ENCODE peak calls at places on chromosomes 3 and 15, in seven cellular contexts. One of them, this sample, is unnamed.

GRCh38 chr3:194592798-194593752 is 40.1 kb downstream of the TMEM44 start:
- DNase-seq in mesendoderm: no peak
- DNase-seq in A673: peak
- DNase-seq in mammary epithelial cell: peak
- DNase-seq in Karpas-422: no peak
- DNase-seq in RWPE2: peak
- DNase-seq in aorta: peak
- DNase-seq in this sample: peak

GRCh38 chr3:18438586-18438985 is 13.4 kb upstream of the SATB1 start:
- DNase-seq in mesendoderm: no peak
- DNase-seq in A673: no peak
- DNase-seq in mammary epithelial cell: no peak
- DNase-seq in Karpas-422: no peak
- DNase-seq in RWPE2: no peak
- DNase-seq in aorta: no peak
- DNase-seq in this sample: no peak

GRCh38 chr3:157026091-157026490 is 133.9 kb downstream of the CCNL1 start:
- DNase-seq in mesendoderm: no peak
- DNase-seq in A673: no peak
- DNase-seq in mammary epithelial cell: peak
- DNase-seq in Karpas-422: no peak
- DNase-seq in RWPE2: peak
- DNase-seq in aorta: no peak
- DNase-seq in this sample: no peak

GRCh38 chr15:90174140-90174891 is 26.8 kb upstream of the SEMA4B start:
- DNase-seq in mesendoderm: no peak
- DNase-seq in A673: no peak
- DNase-seq in mammary epithelial cell: peak
- DNase-seq in Karpas-422: no peak
- DNase-seq in RWPE2: no peak
- DNase-seq in aorta: peak
- DNase-seq in this sample: peak

GRCh38 chr3:65348596-65348995 is 660.8 kb upstream of the ADAMTS9 start:
- DNase-seq in mesendoderm: no peak
- DNase-seq in A673: no peak
- DNase-seq in mammary epithelial cell: no peak
- DNase-seq in Karpas-422: no peak
- DNase-seq in RWPE2: no peak
- DNase-seq in aorta: no peak
- DNase-seq in this sample: peak

GRCh38 chr15:101676965-101677364 is 24.8 kb upstream of the TM2D3 start:
- DNase-seq in mesendoderm: no peak
- DNase-seq in A673: no peak
- DNase-seq in mammary epithelial cell: no peak
- DNase-seq in Karpas-422: peak
- DNase-seq in RWPE2: no peak
- DNase-seq in aorta: no peak
- DNase-seq in this sample: peak

GRCh38 chr3:103614719-103615118 is 1179.9 kb downstream of the ZPLD1 start:
- DNase-seq in mesendoderm: no peak
- DNase-seq in A673: no peak
- DNase-seq in mammary epithelial cell: no peak
- DNase-seq in Karpas-422: no peak
- DNase-seq in RWPE2: no peak
- DNase-seq in aorta: no peak
- DNase-seq in this sample: no peak

GRCh38 chr3:112629425-112629824 is 11.5 kb downstream of the CCDC80 start:
- DNase-seq in mesendoderm: peak
- DNase-seq in A673: peak
- DNase-seq in mammary epithelial cell: peak
- DNase-seq in Karpas-422: no peak
- DNase-seq in RWPE2: no peak
- DNase-seq in aorta: peak
- DNase-seq in this sample: peak

GRCh38 chr3:139455855-139456254 is 20.5 kb downstream of the RBP2 start:
- DNase-seq in mesendoderm: peak
- DNase-seq in A673: peak
- DNase-seq in mammary epithelial cell: no peak
- DNase-seq in Karpas-422: peak
- DNase-seq in RWPE2: no peak
- DNase-seq in aorta: no peak
- DNase-seq in this sample: peak

GRCh38 chr3:34200576-34200975 is 402.1 kb downstream of the PDCD6IP start:
- DNase-seq in mesendoderm: no peak
- DNase-seq in A673: peak
- DNase-seq in mammary epithelial cell: no peak
- DNase-seq in Karpas-422: no peak
- DNase-seq in RWPE2: no peak
- DNase-seq in aorta: no peak
- DNase-seq in this sample: no peak

GRCh38 chr15:94576889-94577533 is 345.6 kb downstream of the MCTP2 start:
- DNase-seq in mesendoderm: peak
- DNase-seq in A673: peak
- DNase-seq in mammary epithelial cell: peak
- DNase-seq in Karpas-422: peak
- DNase-seq in RWPE2: no peak
- DNase-seq in aorta: no peak
- DNase-seq in this sample: peak

GRCh38 chr15:49864251-49864650 is 243.4 kb downstream of the DTWD1 start:
- DNase-seq in mesendoderm: no peak
- DNase-seq in A673: no peak
- DNase-seq in mammary epithelial cell: no peak
- DNase-seq in Karpas-422: no peak
- DNase-seq in RWPE2: no peak
- DNase-seq in aorta: no peak
- DNase-seq in this sample: no peak

GRCh38 chr3:143358793-143359491 is 239.4 kb downstream of the CHST2 start:
- DNase-seq in mesendoderm: no peak
- DNase-seq in A673: no peak
- DNase-seq in mammary epithelial cell: no peak
- DNase-seq in Karpas-422: no peak
- DNase-seq in RWPE2: no peak
- DNase-seq in aorta: no peak
- DNase-seq in this sample: no peak

GRCh38 chr3:74375653-74376052 is 238.8 kb downstream of the CNTN3 start:
- DNase-seq in mesendoderm: no peak
- DNase-seq in A673: no peak
- DNase-seq in mammary epithelial cell: no peak
- DNase-seq in Karpas-422: no peak
- DNase-seq in RWPE2: no peak
- DNase-seq in aorta: no peak
- DNase-seq in this sample: no peak

GRCh38 chr3:172351895-172352466 is 96.3 kb downstream of the GHSR start:
- DNase-seq in mesendoderm: no peak
- DNase-seq in A673: no peak
- DNase-seq in mammary epithelial cell: no peak
- DNase-seq in Karpas-422: no peak
- DNase-seq in RWPE2: no peak
- DNase-seq in aorta: no peak
- DNase-seq in this sample: no peak

GRCh38 chr3:8456118-8456811 is 45.4 kb upstream of the LMCD1 start:
- DNase-seq in mesendoderm: no peak
- DNase-seq in A673: no peak
- DNase-seq in mammary epithelial cell: no peak
- DNase-seq in Karpas-422: no peak
- DNase-seq in RWPE2: no peak
- DNase-seq in aorta: no peak
- DNase-seq in this sample: no peak
- H3K4me3 ChIP-seq in mesendoderm: no peak
- H3K4me3 ChIP-seq in A673: no peak
- H3K4me3 ChIP-seq in mammary epithelial cell: no peak
- H3K4me3 ChIP-seq in Karpas-422: no peak
- H3K4me3 ChIP-seq in RWPE2: no peak
- H3K4me3 ChIP-seq in aorta: no peak
- H3K4me3 ChIP-seq in this sample: no peak

GRCh38 chr15:73996267-73996666 is 1.8 kb downstream of the PML start:
- DNase-seq in mesendoderm: no peak
- DNase-seq in A673: no peak
- DNase-seq in mammary epithelial cell: no peak
- DNase-seq in Karpas-422: no peak
- DNase-seq in RWPE2: no peak
- DNase-seq in aorta: no peak
- DNase-seq in this sample: no peak
- H3K4me3 ChIP-seq in mesendoderm: no peak
- H3K4me3 ChIP-seq in A673: peak
- H3K4me3 ChIP-seq in mammary epithelial cell: peak
- H3K4me3 ChIP-seq in Karpas-422: peak
- H3K4me3 ChIP-seq in RWPE2: peak
- H3K4me3 ChIP-seq in aorta: no peak
- H3K4me3 ChIP-seq in this sample: peak

DNA sequence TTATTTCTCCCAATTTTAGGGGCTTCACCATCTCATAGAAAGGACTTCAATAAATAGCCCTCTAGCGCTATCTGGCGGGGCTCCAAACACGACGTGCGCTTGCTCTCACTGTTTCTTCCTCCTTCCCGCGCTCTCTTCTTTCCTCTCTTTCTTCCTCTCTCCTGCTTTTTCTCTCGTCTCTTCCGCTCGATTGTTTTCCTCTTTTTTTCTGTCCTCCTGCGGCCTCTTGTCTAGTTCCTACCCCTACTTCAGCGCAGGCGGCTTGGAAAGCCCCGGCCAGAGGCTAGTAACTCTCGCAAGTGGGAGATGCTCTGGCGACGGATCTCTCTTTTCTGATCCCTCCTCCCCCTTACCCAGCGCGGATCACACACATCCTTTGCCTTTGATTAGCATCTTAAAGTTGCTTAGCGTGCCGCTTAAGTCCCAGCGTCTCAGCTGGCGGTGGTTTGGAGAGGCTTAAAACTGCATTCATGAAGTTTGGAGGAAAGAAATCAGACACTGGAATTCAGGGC is 6.2 kb upstream of the MEIS2 start:
- DNase-seq in mesendoderm: peak
- DNase-seq in A673: peak
- DNase-seq in mammary epithelial cell: no peak
- DNase-seq in Karpas-422: peak
- DNase-seq in RWPE2: no peak
- DNase-seq in aorta: peak
- DNase-seq in this sample: peak
- H3K4me3 ChIP-seq in mesendoderm: no peak
- H3K4me3 ChIP-seq in A673: peak
- H3K4me3 ChIP-seq in mammary epithelial cell: no peak
- H3K4me3 ChIP-seq in Karpas-422: no peak
- H3K4me3 ChIP-seq in RWPE2: no peak
- H3K4me3 ChIP-seq in aorta: no peak
- H3K4me3 ChIP-seq in this sample: no peak

GRCh38 chr15:74351639-74352038 is 15.8 kb downstream of the CYP11A1 start:
- DNase-seq in mesendoderm: no peak
- DNase-seq in A673: no peak
- DNase-seq in mammary epithelial cell: no peak
- DNase-seq in Karpas-422: no peak
- DNase-seq in RWPE2: no peak
- DNase-seq in aorta: no peak
- DNase-seq in this sample: no peak

GRCh38 chr15:74352393-74352910 is 15.0 kb downstream of the CYP11A1 start:
- DNase-seq in mesendoderm: peak
- DNase-seq in A673: no peak
- DNase-seq in mammary epithelial cell: no peak
- DNase-seq in Karpas-422: no peak
- DNase-seq in RWPE2: no peak
- DNase-seq in aorta: no peak
- DNase-seq in this sample: no peak

GRCh38 chr15:74349241-74349766 is 18.1 kb downstream of the CYP11A1 start:
- DNase-seq in mesendoderm: no peak
- DNase-seq in A673: no peak
- DNase-seq in mammary epithelial cell: peak
- DNase-seq in Karpas-422: no peak
- DNase-seq in RWPE2: no peak
- DNase-seq in aorta: no peak
- DNase-seq in this sample: no peak

GRCh38 chr15:74347757-74348250 is 19.6 kb downstream of the CYP11A1 start:
- DNase-seq in mesendoderm: no peak
- DNase-seq in A673: no peak
- DNase-seq in mammary epithelial cell: no peak
- DNase-seq in Karpas-422: no peak
- DNase-seq in RWPE2: no peak
- DNase-seq in aorta: peak
- DNase-seq in this sample: no peak

DNA sequence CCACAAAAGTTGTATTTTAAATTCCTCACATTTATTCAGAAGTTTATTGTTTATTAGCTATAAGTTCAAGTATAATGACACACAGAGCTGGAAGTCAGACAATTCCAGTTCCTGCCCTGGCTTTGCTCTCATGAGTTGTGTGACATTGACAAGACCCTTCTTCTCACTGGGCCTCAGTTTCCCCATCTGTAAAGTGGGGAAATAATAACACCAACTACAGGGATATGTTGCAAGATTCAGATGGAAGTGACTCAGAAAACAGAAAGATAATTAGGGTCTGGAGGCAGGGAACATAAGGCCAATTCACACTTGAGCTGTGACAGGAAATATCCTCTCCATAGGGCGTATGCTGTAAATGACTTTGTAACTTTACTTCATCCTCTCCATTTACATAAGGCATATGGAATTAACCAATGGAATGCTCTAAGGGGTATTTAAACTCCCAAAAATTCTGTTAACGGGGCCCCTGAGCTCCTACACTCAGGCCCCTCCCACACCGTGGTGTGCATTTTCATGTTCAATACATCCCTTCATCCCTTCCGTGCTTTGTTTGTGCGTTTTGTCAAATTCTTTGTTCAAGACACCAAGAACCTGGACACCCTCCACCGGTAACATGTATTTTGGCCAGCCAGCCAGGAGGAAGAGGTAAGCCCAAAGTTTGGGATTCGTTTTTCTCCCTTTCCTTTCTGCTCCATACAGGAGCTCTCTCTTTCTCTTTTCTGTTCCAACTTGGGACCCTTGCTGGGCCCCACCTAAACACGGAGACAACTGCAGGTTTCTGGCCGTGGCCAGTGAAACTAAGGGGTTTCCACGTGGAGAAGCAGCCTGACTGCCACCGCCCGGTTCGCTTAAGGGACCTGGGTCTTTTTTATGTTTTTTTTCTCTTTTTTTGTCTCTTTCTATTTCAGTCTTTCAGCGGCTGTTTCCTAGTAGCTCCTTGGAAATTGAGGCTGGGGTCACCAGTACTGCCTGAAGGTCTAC is 16.9 kb downstream of the CYP11A1 start:
- DNase-seq in mesendoderm: peak
- DNase-seq in A673: peak
- DNase-seq in mammary epithelial cell: no peak
- DNase-seq in Karpas-422: no peak
- DNase-seq in RWPE2: no peak
- DNase-seq in aorta: no peak
- DNase-seq in this sample: no peak
- H3K4me3 ChIP-seq in mesendoderm: no peak
- H3K4me3 ChIP-seq in A673: no peak
- H3K4me3 ChIP-seq in mammary epithelial cell: no peak
- H3K4me3 ChIP-seq in Karpas-422: no peak
- H3K4me3 ChIP-seq in RWPE2: no peak
- H3K4me3 ChIP-seq in aorta: no peak
- H3K4me3 ChIP-seq in this sample: no peak

GRCh38 chr15:25944386-25944785 is 81.3 kb upstream of the ATP10A start:
- DNase-seq in mesendoderm: no peak
- DNase-seq in A673: no peak
- DNase-seq in mammary epithelial cell: no peak
- DNase-seq in Karpas-422: no peak
- DNase-seq in RWPE2: no peak
- DNase-seq in aorta: no peak
- DNase-seq in this sample: no peak
- H3K4me3 ChIP-seq in mesendoderm: no peak
- H3K4me3 ChIP-seq in A673: no peak
- H3K4me3 ChIP-seq in mammary epithelial cell: no peak
- H3K4me3 ChIP-seq in Karpas-422: no peak
- H3K4me3 ChIP-seq in RWPE2: no peak
- H3K4me3 ChIP-seq in aorta: no peak
- H3K4me3 ChIP-seq in this sample: no peak

GRCh38 chr3:37993067-37993809 is 2.7 kb downstream of the VILL start:
- DNase-seq in mesendoderm: no peak
- DNase-seq in A673: no peak
- DNase-seq in mammary epithelial cell: no peak
- DNase-seq in Karpas-422: no peak
- DNase-seq in RWPE2: no peak
- DNase-seq in aorta: no peak
- DNase-seq in this sample: no peak
- H3K4me3 ChIP-seq in mesendoderm: no peak
- H3K4me3 ChIP-seq in A673: peak
- H3K4me3 ChIP-seq in mammary epithelial cell: no peak
- H3K4me3 ChIP-seq in Karpas-422: peak
- H3K4me3 ChIP-seq in RWPE2: no peak
- H3K4me3 ChIP-seq in aorta: no peak
- H3K4me3 ChIP-seq in this sample: no peak